ENCODE peak calls at places on chromosome 1, in six cellular contexts. D is GM03348, A is GM12892, L is progenitor cell of endocrine pancreas, R is T-helper 2 cell, I is gastrocnemius medialis. Q is an unnamed sample.

GRCh38 chr1:54681396-54681795 is 34.3 kb upstream of the TTC4 start:
- DNase-seq in D (no peak), A (no peak), L (no peak), R (no peak), I (no peak), Q (no peak)

GRCh38 chr1:227908366-227908765 is 39.4 kb downstream of the WNT9A start:
- DNase-seq in D (no peak), A (no peak), L (no peak), R (no peak), I (no peak), Q (no peak)

GRCh38 chr1:66337249-66337648 is 196.7 kb upstream of the SGIP1 start:
- DNase-seq in D (no peak), A (no peak), L (no peak), R (no peak), I (no peak), Q (no peak)

GRCh38 chr1:217917277-217917887 is 286.2 kb downstream of the SPATA17 start:
- DNase-seq in D (no peak), A (no peak), L (no peak), R (no peak), I (no peak), Q (no peak)

GRCh38 chr1:168110896-168111545 is 25.7 kb downstream of the GPR161 start:
- DNase-seq in D (no peak), A (no peak), L (no peak), R (no peak), I (no peak), Q (no peak)

GRCh38 chr1:159171254-159171687 is at the start of gene CADM3:
- DNase-seq in D (no peak), A (no peak), L (peak; percentile 37), R (no peak), I (no peak), Q (no peak)

GRCh38 chr1:4614371-4615137 is 39.9 kb upstream of the AJAP1 start:
- DNase-seq in D (no peak), A (no peak), L (no peak), R (no peak), I (no peak), Q (no peak)

GRCh38 chr1:203985676-203986075 is 87.2 kb upstream of the SOX13 start:
- DNase-seq in D (no peak), A (no peak), L (no peak), R (no peak), I (no peak), Q (no peak)

GRCh38 chr1:103496014-103496635 is 29.4 kb upstream of the RNPC3 start:
- DNase-seq in D (peak; percentile 5), A (no peak), L (no peak), R (no peak), I (no peak), Q (no peak)

GRCh38 chr1:166136699-166137401 is 30.0 kb downstream of the FAM78B start:
- DNase-seq in D (no peak), A (no peak), L (no peak), R (no peak), I (no peak), Q (no peak)

GRCh38 chr1:211334986-211335385 is 8.4 kb downstream of the TRAF5 start:
- DNase-seq in D (no peak), A (no peak), L (no peak), R (peak; percentile 35), I (no peak), Q (no peak)

GRCh38 chr1:113905435-113905861 is 322 bp downstream of the DCLRE1B start:
- DNase-seq in D (peak; percentile 9), A (peak; percentile 30), L (peak; percentile 14), R (peak; percentile 40), I (no peak), Q (peak; percentile 10)

GRCh38 chr1:175188936-175189335 is 3.6 kb downstream of the KIAA0040 start:
- DNase-seq in D (no peak), A (no peak), L (no peak), R (peak; percentile 86), I (no peak), Q (peak; percentile 67)

GRCh38 chr1:19809044-19809750 is 5.9 kb downstream of the RNF186 start:
- DNase-seq in D (no peak), A (no peak), L (no peak), R (no peak), I (no peak), Q (no peak)

GRCh38 chr1:107963601-107964396 is 1.2 kb downstream of the VAV3 start:
- DNase-seq in D (peak; percentile 12), A (peak; percentile 43), L (no peak), R (peak; percentile 73), I (no peak), Q (peak; percentile 19)

GRCh38 chr1:94658221-94658620 is 116.7 kb upstream of the F3 start:
- DNase-seq in D (peak; percentile 56), A (no peak), L (no peak), R (no peak), I (no peak), Q (no peak)

GRCh38 chr1:41103761-41104160 is 82.2 kb upstream of the SLFNL1 start:
- DNase-seq in D (no peak), A (no peak), L (no peak), R (no peak), I (no peak), Q (no peak)

GRCh38 chr1:35646043-35646442 is 4.7 kb upstream of the PSMB2 start:
- DNase-seq in D (no peak), A (no peak), L (no peak), R (no peak), I (no peak), Q (no peak)

GRCh38 chr1:41589395-41589794 is 104.9 kb upstream of the EDN2 start:
- DNase-seq in D (no peak), A (no peak), L (no peak), R (no peak), I (no peak), Q (no peak)

GRCh38 chr1:165228676-165229075 is 127.8 kb downstream of the LMX1A start:
- DNase-seq in D (no peak), A (no peak), L (no peak), R (no peak), I (no peak), Q (no peak)

GRCh38 chr1:155175927-155176371 is 2.3 kb downstream of the TRIM46 start:
- DNase-seq in D (no peak), A (no peak), L (no peak), R (peak; percentile 42), I (no peak), Q (peak; percentile 21)

GRCh38 chr1:10429868-10430215 is 391 bp upstream of the CENPS start:
- DNase-seq in D (no peak), A (no peak), L (no peak), R (peak; percentile 63), I (no peak), Q (peak; percentile 1)

GRCh38 chr1:82143108-82143833 is 342.5 kb downstream of the ADGRL2 start:
- DNase-seq in D (no peak), A (no peak), L (no peak), R (no peak), I (no peak), Q (no peak)

GRCh38 chr1:20093303-20093702 is 23.3 kb downstream of the PLA2G5 start:
- DNase-seq in D (no peak), A (no peak), L (no peak), R (no peak), I (no peak), Q (no peak)

GRCh38 chr1:32798191-32798590 is 19.0 kb downstream of the YARS1 start:
- DNase-seq in D (no peak), A (no peak), L (no peak), R (no peak), I (no peak), Q (no peak)

GRCh38 chr1:112540395-112540794 is 31.6 kb downstream of the WNT2B start:
- DNase-seq in D (peak; percentile 52), A (no peak), L (no peak), R (no peak), I (no peak), Q (no peak)

GRCh38 chr1:244291171-244291866 is 160.4 kb downstream of the ADSS2 start:
- DNase-seq in D (no peak), A (no peak), L (no peak), R (peak; percentile 25), I (no peak), Q (no peak)

Q was measured in naive thymus-derived CD8-positive, alpha-beta T cell.